ENCODE peak calls at places on chromosomes 1 and 21, in seven cellular contexts. Q is thyroid gland, T is suprapubic skin, F is stomach, G is prostate gland, S is testis, K is IMR-90. U is an unnamed sample.

GRCh38 chr1:86380257-86380861 is 15.8 kb downstream of the ODF2L start:
- DNase-seq in Q (no peak), T (no peak), F (no peak), G (no peak), S (no peak), K (peak; percentile 86), U (no peak)

GRCh38 chr1:182633657-182634281 is 29.6 kb upstream of the RGS16 start:
- DNase-seq in Q (no peak), T (no peak), F (no peak), G (no peak), S (no peak), K (no peak), U (no peak)

GRCh38 chr1:87115317-87115885 is 201.0 kb downstream of the HS2ST1 start:
- DNase-seq in Q (no peak), T (no peak), F (no peak), G (no peak), S (no peak), K (peak; percentile 85), U (no peak)

GRCh38 chr1:172254521-172255222 is 165.8 kb upstream of the C1orf105 start:
- DNase-seq in Q (no peak), T (no peak), F (no peak), G (no peak), S (no peak), K (peak; percentile 92), U (no peak)

GRCh38 chr1:186620951-186621350 is 59.3 kb downstream of the PTGS2 start:
- DNase-seq in Q (no peak), T (no peak), F (no peak), G (no peak), S (no peak), K (peak; percentile 78), U (no peak)

GRCh38 chr1:221742555-221743415 is 896 bp upstream of the DUSP10 start:
- DNase-seq in Q (peak; percentile 86), T (peak; percentile 91), F (peak; percentile 83), G (peak; percentile 61), S (peak; percentile 79), K (peak; percentile 65), U (peak; percentile 88)

GRCh38 chr1:178020968-178021640 is 51.2 kb upstream of the SEC16B start:
- DNase-seq in Q (no peak), T (no peak), F (no peak), G (no peak), S (no peak), K (peak; percentile 47), U (no peak)

GRCh38 chr21:43866233-43866632 is 1.2 kb downstream of the AGPAT3 start:
- DNase-seq in Q (peak; percentile 68), T (no peak), F (no peak), G (peak; percentile 55), S (peak; percentile 78), K (peak; percentile 57), U (peak; percentile 47)

GRCh38 chr1:177471244-177471643 is 300.5 kb downstream of the BRINP2 start:
- DNase-seq in Q (no peak), T (no peak), F (no peak), G (no peak), S (no peak), K (no peak), U (no peak)

GRCh38 chr1:24021403-24022266 is 41.5 kb upstream of the SRSF10 start:
- DNase-seq in Q (no peak), T (no peak), F (peak; percentile 69), G (no peak), S (peak; percentile 60), K (no peak), U (peak; percentile 45)

GRCh38 chr21:20882462-20883415 is 115.5 kb upstream of the NCAM2 start:
- DNase-seq in Q (peak; percentile 22), T (no peak), F (peak; percentile 47), G (no peak), S (peak; percentile 74), K (peak; percentile 0), U (no peak)

GRCh38 chr1:22176258-22176657 is 33.4 kb upstream of the WNT4 start:
- DNase-seq in Q (no peak), T (no peak), F (no peak), G (no peak), S (no peak), K (no peak), U (no peak)

GRCh38 chr1:22163578-22163977 is 20.7 kb upstream of the WNT4 start:
- DNase-seq in Q (no peak), T (no peak), F (peak; percentile 35), G (no peak), S (no peak), K (no peak), U (no peak)

GRCh38 chr1:2469103-2469940 is 6.8 kb upstream of the PLCH2 start:
- DNase-seq in Q (no peak), T (no peak), F (no peak), G (no peak), S (no peak), K (no peak), U (no peak)

GRCh38 chr1:2466834-2467554 is 9.1 kb upstream of the PLCH2 start:
- DNase-seq in Q (no peak), T (no peak), F (no peak), G (no peak), S (no peak), K (no peak), U (no peak)

GRCh38 chr1:19448491-19449439 is 36.6 kb downstream of the CAPZB start:
- DNase-seq in Q (peak; percentile 38), T (peak; percentile 89), F (no peak), G (no peak), S (no peak), K (peak; percentile 93), U (peak; percentile 70)
- H3K4me1 ChIP-seq in Q (peaks cover 96% of the 10 kb centered on the region), T (peaks cover 91% of the 10 kb centered on the region), F (peaks cover 92% of the 10 kb centered on the region), G (peaks cover 36% of the 10 kb centered on the region), S (peaks cover 69% of the 10 kb centered on the region), K (peaks cover 51% of the 10 kb centered on the region), U (peaks cover 41% of the 10 kb centered on the region)

GRCh38 chr1:246506785-246507639 is at the start of gene SMYD3:
- DNase-seq in Q (peak; percentile 73), T (peak; percentile 76), F (peak; percentile 78), G (peak; percentile 61), S (peak; percentile 81), K (peak; percentile 66), U (peak; percentile 89)
- TF ChIP-seq POLR2A in Q (peak; percentile 75), T (no peak), F (no peak), G (peak; percentile 77), S (peak; percentile 18), K (no peak), U (no peak)

DNA sequence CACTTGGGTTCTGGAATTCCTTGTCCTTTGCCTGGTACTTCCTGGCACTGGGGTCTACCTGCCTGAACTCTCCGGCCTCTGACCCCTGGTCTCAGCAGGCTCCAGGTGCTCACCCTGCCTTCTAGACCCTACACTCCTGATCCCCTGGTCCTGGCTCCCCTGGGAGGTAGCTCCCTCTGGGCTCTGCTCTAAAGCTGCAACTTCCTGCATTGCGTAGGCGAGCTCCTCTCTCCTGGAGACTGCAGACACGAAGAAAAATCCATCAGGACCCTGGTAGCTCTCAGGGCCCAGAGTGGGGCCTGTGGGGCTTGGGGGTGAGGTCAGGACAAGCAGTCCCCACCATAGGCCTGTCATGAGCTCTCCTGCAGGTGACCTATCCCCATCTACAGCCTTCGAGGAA is 7.9 kb upstream of the PLEKHG5 start:
- DNase-seq in Q (no peak), T (no peak), F (no peak), G (no peak), S (no peak), K (no peak), U (no peak)
- H3K27me3 ChIP-seq in Q (no peaks in the 10 kb centered on the region), T (no peaks in the 10 kb centered on the region), F (peaks cover 47% of the 10 kb centered on the region), G (no peaks in the 10 kb centered on the region), S (no peaks in the 10 kb centered on the region), K (peaks cover 7% of the 10 kb centered on the region), U (no peaks in the 10 kb centered on the region)

GRCh38 chr1:33361553-33362262 is 40.8 kb upstream of the A3GALT2 start:
- DNase-seq in Q (no peak), T (no peak), F (no peak), G (no peak), S (no peak), K (no peak), U (no peak)

GRCh38 chr1:33360367-33360766 is 39.5 kb upstream of the A3GALT2 start:
- DNase-seq in Q (no peak), T (no peak), F (no peak), G (no peak), S (no peak), K (no peak), U (no peak)

GRCh38 chr1:33364578-33364945 is 43.7 kb upstream of the A3GALT2 start:
- DNase-seq in Q (no peak), T (no peak), F (no peak), G (no peak), S (no peak), K (no peak), U (no peak)

GRCh38 chr1:33365560-33365997 is 44.7 kb upstream of the A3GALT2 start:
- DNase-seq in Q (peak; percentile 60), T (no peak), F (no peak), G (no peak), S (peak; percentile 44), K (peak; percentile 66), U (no peak)

GRCh38 chr1:33363470-33363861 is 42.6 kb upstream of the A3GALT2 start:
- DNase-seq in Q (peak; percentile 25), T (no peak), F (no peak), G (no peak), S (no peak), K (no peak), U (no peak)
- H3K4me1 ChIP-seq in Q (peaks cover 66% of the 10 kb centered on the region), T (peaks cover 45% of the 10 kb centered on the region), F (peaks cover 28% of the 10 kb centered on the region), G (peaks cover 7% of the 10 kb centered on the region), S (peaks cover 35% of the 10 kb centered on the region), K (peaks cover 29% of the 10 kb centered on the region), U (peaks cover 76% of the 10 kb centered on the region)